ENCODE peak calls at places on chromosomes 3 and 15, in eight cellular contexts. Y, X, F, N, I, C, K and A are unnamed samples.

GRCh38 chr3:120487079-120487693 is 36.4 kb upstream of the FSTL1 start:
- DNase-seq in X (no peak), Y (no peak), F (no peak), N (no peak), I (no peak), C (no peak), K (peak), A (peak)

GRCh38 chr3:187046033-187046432 is 93.3 kb downstream of the RPL39L start:
- DNase-seq in C (no peak), Y (no peak), K (no peak), I (no peak), N (no peak), X (no peak), F (no peak), A (no peak)

GRCh38 chr3:38458796-38459498 is 5.3 kb downstream of the ACVR2B start:
- DNase-seq in F (peak), N (no peak), X (no peak), Y (no peak), I (peak), C (no peak), K (peak), A (peak)

GRCh38 chr3:11991751-11992150 is 12.4 kb upstream of the SYN2 start:
- DNase-seq in F (no peak), N (no peak), K (no peak), X (no peak), C (no peak), I (no peak), Y (no peak), A (no peak)

GRCh38 chr3:188180114-188180513 is 26.2 kb downstream of the LPP start:
- DNase-seq in F (no peak), C (no peak), Y (no peak), K (no peak), I (no peak), X (no peak), N (no peak), A (no peak)

GRCh38 chr3:5251196-5251583 is 63.7 kb downstream of the EDEM1 start:
- DNase-seq in Y (no peak), K (no peak), X (no peak), C (no peak), N (no peak), F (no peak), I (no peak), A (no peak)

GRCh38 chr3:178684881-178685590 is 148.8 kb downstream of the KCNMB2 start:
- DNase-seq in I (no peak), K (no peak), C (peak), F (no peak), X (peak), N (no peak), Y (no peak), A (no peak)

GRCh38 chr3:134311265-134311664 is 60.6 kb upstream of the RYK start:
- DNase-seq in F (no peak), I (no peak), K (no peak), Y (no peak), C (no peak), N (no peak), X (no peak), A (no peak)

GRCh38 chr15:56047354-56047753 is 53.9 kb upstream of the NEDD4 start:
- DNase-seq in F (no peak), K (peak), N (no peak), Y (no peak), I (no peak), X (no peak), C (no peak), A (no peak)

GRCh38 chr3:112676659-112677234 is 35.8 kb upstream of the CCDC80 start:
- DNase-seq in X (peak), Y (peak), K (peak), F (peak), N (peak), I (peak), C (peak), A (peak)

GRCh38 chr3:160099855-160100254 is 111.2 kb downstream of the IL12A start:
- DNase-seq in N (no peak), I (no peak), X (no peak), F (no peak), C (no peak), K (no peak), Y (peak), A (no peak)

GRCh38 chr3:129439381-129439816 is 349 bp downstream of the MBD4 start:
- DNase-seq in N (no peak), K (no peak), I (no peak), Y (no peak), C (peak), X (peak), F (peak), A (no peak)

GRCh38 chr3:30122359-30122758 is 484.0 kb upstream of the TGFBR2 start:
- DNase-seq in X (no peak), K (no peak), N (no peak), C (no peak), Y (no peak), I (no peak), F (no peak), A (no peak)

GRCh38 chr3:182979103-182979697 is 1.1 kb downstream of the DCUN1D1 start:
- DNase-seq in I (no peak), K (no peak), Y (no peak), F (no peak), C (peak), X (no peak), N (no peak), A (no peak)

GRCh38 chr15:85752591-85752990 is 42.1 kb downstream of the KLHL25 start:
- DNase-seq in X (no peak), Y (no peak), C (no peak), I (no peak), F (no peak), K (no peak), N (no peak), A (no peak)

GRCh38 chr3:108914774-108915641 is 38.7 kb downstream of the GUCA1C start:
- DNase-seq in N (peak), Y (peak), C (peak), I (no peak), X (peak), F (peak), K (peak), A (peak)

GRCh38 chr3:196996454-196997265 is 28.0 kb upstream of the PIGZ start:
- DNase-seq in N (no peak), F (no peak), K (no peak), Y (no peak), C (no peak), X (no peak), I (no peak), A (no peak)

GRCh38 chr3:54121404-54122045 is 827 bp upstream of the CACNA2D3 start:
- DNase-seq in C (peak), Y (peak), F (no peak), K (peak), X (no peak), N (no peak), I (peak), A (no peak)

GRCh38 chr15:92638291-92638708 is 17.3 kb downstream of the FAM174B start:
- DNase-seq in C (no peak), N (no peak), I (no peak), X (no peak), Y (no peak), F (peak), K (no peak), A (no peak)

GRCh38 chr15:96200357-96200972 is 130.0 kb upstream of the NR2F2 start:
- DNase-seq in N (no peak), C (no peak), Y (no peak), F (no peak), K (no peak), I (no peak), X (no peak), A (no peak)

GRCh38 chr3:121649645-121650044 is 11.1 kb downstream of the HCLS1 start:
- DNase-seq in X (no peak), Y (no peak), N (no peak), F (no peak), C (no peak), K (peak), I (no peak), A (no peak)

GRCh38 chr3:56855856-56856538 is 54.2 kb upstream of the ARHGEF3 start:
- DNase-seq in K (peak), N (no peak), C (peak), X (peak), Y (peak), F (peak), I (peak), A (no peak)

GRCh38 chr15:83504365-83504764 is 57.2 kb downstream of the SH3GL3 start:
- DNase-seq in C (no peak), X (no peak), K (no peak), Y (no peak), I (no peak), F (no peak), N (no peak), A (no peak)

GRCh38 chr3:30170681-30171438 is 435.5 kb upstream of the TGFBR2 start:
- DNase-seq in C (no peak), F (no peak), Y (no peak), N (no peak), K (no peak), I (no peak), X (no peak), A (no peak)

GRCh38 chr3:66858656-66859381 is 139.3 kb upstream of the KBTBD8 start:
- DNase-seq in F (no peak), K (no peak), C (peak), N (no peak), X (no peak), Y (no peak), I (no peak), A (no peak)

GRCh38 chr3:4449043-4449803 is 17.8 kb downstream of the SUMF1 start:
- DNase-seq in F (no peak), C (no peak), I (no peak), X (no peak), Y (no peak), K (no peak), N (no peak), A (no peak)

GRCh38 chr3:147904421-147904820 is 495.3 kb downstream of the ZIC1 start:
- DNase-seq in Y (no peak), K (no peak), F (no peak), C (no peak), N (no peak), I (no peak), X (no peak), A (no peak)

GRCh38 chr3:119323401-119324107 is 29.4 kb downstream of the ARHGAP31 start:
- DNase-seq in Y (no peak), X (peak), I (no peak), N (no peak), K (no peak), F (no peak), C (no peak), A (no peak)

GRCh38 chr3:171163724-171164465 is 137.4 kb upstream of the SLC2A2 start:
- DNase-seq in F (no peak), C (no peak), Y (no peak), X (no peak), K (no peak), I (no peak), N (no peak), A (no peak)

GRCh38 chr3:25665646-25666136 is 984 bp upstream of the TOP2B start:
- DNase-seq in X (peak), F (no peak), K (no peak), C (no peak), Y (no peak), I (no peak), N (no peak), A (no peak)

GRCh38 chr3:10519236-10519635 is 13.8 kb upstream of the ATP2B2 start:
- DNase-seq in X (no peak), F (no peak), I (no peak), Y (no peak), K (no peak), C (no peak), N (no peak), A (no peak)

GRCh38 chr3:141050913-141051632 is at the start of gene SPSB4:
- DNase-seq in N (peak), Y (no peak), X (peak), C (peak), I (peak), F (peak), K (peak), A (no peak)

GRCh38 chr3:65927576-65927975 is 111.1 kb downstream of the MAGI1 start:
- DNase-seq in K (no peak), N (no peak), I (no peak), Y (no peak), F (no peak), C (no peak), X (no peak), A (no peak)

GRCh38 chr3:45211466-45212094 is 14.5 kb downstream of the TMEM158 start:
- DNase-seq in X (no peak), F (no peak), Y (no peak), N (no peak), C (no peak), I (no peak), K (peak), A (no peak)
- TF ChIP-seq CTCF in X (no peak), F (no peak), Y (no peak), N (no peak), C (no peak), I (no peak), K (no peak), A (no peak)

GRCh38 chr15:90990446-90990845 is 3.9 kb downstream of the PRC1 start:
- DNase-seq in Y (no peak), N (no peak), X (no peak), K (no peak), I (no peak), F (no peak), C (no peak), A (no peak)
- TF ChIP-seq CTCF in Y (no peak), N (no peak), X (no peak), K (no peak), I (no peak), F (no peak), C (no peak), A (no peak)

GRCh38 chr3:124834723-124835718 is 52.1 kb downstream of the ITGB5 start:
- DNase-seq in I (no peak), Y (peak), C (peak), K (peak), N (peak), X (peak), F (peak), A (no peak)
- TF ChIP-seq CTCF in I (no peak), Y (no peak), C (no peak), K (no peak), N (no peak), X (no peak), F (no peak), A (no peak)

DNA sequence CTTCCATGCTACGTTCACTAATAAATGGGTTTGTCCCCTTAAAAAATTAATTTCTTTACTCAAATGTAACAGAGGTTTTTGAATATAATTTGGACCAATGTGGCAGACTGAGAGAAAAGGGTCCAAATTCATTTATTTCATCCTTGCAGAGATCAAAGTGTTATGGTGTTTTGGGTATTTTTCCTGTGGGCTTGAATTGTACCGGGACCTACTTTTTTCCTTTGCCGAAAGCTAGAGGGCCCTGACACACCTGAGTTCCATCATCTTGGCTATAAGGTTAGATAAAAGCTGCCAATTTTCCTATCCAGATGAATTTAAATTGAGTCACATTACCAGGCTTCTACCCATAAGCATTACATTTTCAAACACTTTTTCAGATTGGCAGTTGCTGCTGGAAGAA is 893 bp downstream of the CCNB2 start:
- DNase-seq in N (no peak), Y (no peak), X (no peak), F (no peak), C (no peak), K (no peak), I (no peak), A (no peak)
- TF ChIP-seq CTCF in N (peak), Y (peak), X (no peak), F (peak), C (no peak), K (peak), I (no peak), A (no peak)

GRCh38 chr3:52986049-52986448 is 59.8 kb downstream of the SFMBT1 start:
- DNase-seq in F (no peak), K (peak), C (no peak), X (no peak), N (no peak), I (no peak), Y (no peak), A (no peak)

GRCh38 chr3:52983828-52984227 is 62.0 kb downstream of the SFMBT1 start:
- DNase-seq in I (no peak), K (no peak), X (no peak), F (no peak), Y (peak), N (no peak), C (no peak), A (no peak)

GRCh38 chr3:52990637-52991036 is 55.2 kb downstream of the SFMBT1 start:
- DNase-seq in K (no peak), C (no peak), X (no peak), I (no peak), F (no peak), Y (no peak), N (no peak), A (no peak)

GRCh38 chr3:52983336-52983807 is 62.5 kb downstream of the SFMBT1 start:
- DNase-seq in N (no peak), I (no peak), F (peak), Y (peak), K (no peak), C (no peak), X (peak), A (no peak)

DNA sequence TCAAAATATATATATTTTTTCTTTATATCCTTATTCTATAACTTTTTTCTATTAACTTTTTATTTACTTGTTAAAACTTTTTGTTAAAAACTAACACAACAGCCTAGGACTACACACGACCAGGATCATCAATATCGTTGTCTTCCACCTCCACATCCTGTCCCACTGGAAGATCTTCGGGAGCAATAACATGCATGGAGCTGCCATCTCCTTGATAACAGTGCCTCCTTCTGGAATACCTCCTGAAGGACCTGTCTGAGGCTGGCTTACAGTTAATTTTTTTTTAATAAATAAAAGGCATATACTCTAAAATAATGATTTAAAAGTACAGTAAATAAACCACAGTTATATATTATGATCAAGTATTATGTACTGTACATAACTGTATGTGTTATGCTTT is 58.9 kb downstream of the SFMBT1 start:
- DNase-seq in I (no peak), F (no peak), K (peak), X (no peak), Y (no peak), C (peak), N (no peak), A (no peak)
- TF ChIP-seq CTCF in I (peak), F (peak), K (peak), X (peak), Y (peak), C (peak), N (peak), A (peak)

GRCh38 chr3:19046440-19046839 is 101.9 kb upstream of the KCNH8 start:
- DNase-seq in I (no peak), F (no peak), C (no peak), N (no peak), Y (no peak), K (peak), X (no peak), A (no peak)
- TF ChIP-seq CTCF in I (peak), F (peak), C (peak), N (peak), Y (peak), K (no peak), X (no peak), A (no peak)

GRCh38 chr15:66502491-66502890 is 2.2 kb downstream of the RPL4 start:
- DNase-seq in N (no peak), K (no peak), I (no peak), F (no peak), Y (no peak), X (no peak), C (no peak), A (no peak)
- TF ChIP-seq CTCF in N (no peak), K (no peak), I (no peak), F (no peak), Y (no peak), X (no peak), C (no peak), A (no peak)

GRCh38 chr15:47650564-47650963 is 66.7 kb upstream of the SEMA6D start:
- DNase-seq in Y (no peak), N (no peak), X (no peak), F (no peak), K (no peak), I (no peak), C (no peak), A (no peak)

GRCh38 chr15:47652213-47652852 is 65.0 kb upstream of the SEMA6D start:
- DNase-seq in K (no peak), I (no peak), N (no peak), Y (no peak), X (no peak), F (no peak), C (no peak), A (no peak)

DNA sequence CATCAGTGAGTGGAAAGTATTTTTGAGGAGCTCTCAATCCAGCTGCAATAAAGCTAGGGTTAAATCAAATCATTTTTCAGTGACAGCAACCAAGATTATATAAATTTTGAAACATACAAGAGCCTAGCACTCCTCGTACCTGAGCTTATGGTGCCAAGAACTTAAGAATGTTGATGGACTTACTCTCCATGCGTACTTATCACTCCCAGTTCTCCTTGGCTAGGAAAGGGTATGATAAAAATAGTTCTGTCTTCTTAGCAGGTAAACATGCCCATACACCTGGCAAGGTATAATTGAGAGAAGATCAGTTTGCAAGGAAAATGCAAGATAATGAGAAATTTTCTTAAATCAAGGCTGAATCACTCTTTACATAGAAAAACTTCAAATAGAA is 64.5 kb upstream of the SEMA6D start:
- DNase-seq in X (no peak), Y (no peak), F (no peak), C (no peak), K (no peak), I (no peak), N (no peak), A (no peak)
- TF ChIP-seq CTCF in X (no peak), Y (no peak), F (no peak), C (no peak), K (no peak), I (no peak), N (no peak), A (no peak)

DNA sequence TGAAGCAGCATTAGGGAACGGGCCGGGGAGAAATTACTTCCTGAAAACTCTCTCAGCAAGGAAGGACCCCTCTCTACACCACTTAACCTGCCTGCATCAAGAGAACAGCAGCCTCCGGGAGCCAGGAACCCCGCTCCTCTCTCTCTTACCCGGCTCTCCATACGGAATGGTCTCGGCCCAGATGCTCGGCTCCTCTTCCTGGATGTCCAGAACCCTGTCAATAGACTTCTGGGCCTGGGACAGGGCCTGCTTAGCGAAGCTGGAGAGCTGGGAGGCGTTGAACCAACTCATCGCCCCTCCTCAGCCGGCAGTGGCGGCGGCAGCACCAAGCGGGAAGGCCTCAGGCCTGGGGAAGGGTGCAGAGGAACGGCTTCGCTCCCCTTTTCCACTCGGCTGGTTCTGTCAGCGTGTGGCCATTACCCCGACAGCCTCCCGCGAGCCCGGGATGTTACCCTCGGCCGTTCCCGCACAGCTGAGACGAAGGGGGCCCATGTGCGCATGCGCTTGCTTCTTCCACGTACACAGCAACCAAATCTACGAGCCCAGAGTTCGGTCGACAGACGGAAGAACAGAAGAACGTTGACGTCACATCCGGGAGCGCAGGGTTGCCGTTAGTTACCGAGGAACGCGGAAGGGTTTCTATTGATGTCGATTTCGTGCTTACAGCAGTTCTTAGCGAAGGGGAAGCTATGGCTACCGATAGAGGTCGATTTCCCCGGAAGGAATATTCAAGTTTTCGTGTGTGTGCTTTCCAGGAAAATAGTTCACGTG is at the start of gene TMF1:
- DNase-seq in F (peak), Y (peak), I (peak), N (peak), K (peak), C (peak), X (peak), A (peak)
- TF ChIP-seq CTCF in F (no peak), Y (no peak), I (no peak), N (no peak), K (no peak), C (no peak), X (no peak), A (no peak)